ENCODE peak calls at places on chromosomes 1 and 21, in six cellular contexts. E, C, R, A, B and K are unnamed samples.

GRCh38 chr1:116763787-116764465 is 9.7 kb downstream of the CD2 start:
- DNase-seq in R (no peak), E (no peak), A (peak; percentile 4), C (no peak), B (peak; percentile 19), K (no peak)

GRCh38 chr21:46325073-46325912 is 1.3 kb downstream of the PCNT start:
- DNase-seq in E (peak; percentile 3), C (peak; percentile 12), B (peak; percentile 54), A (peak; percentile 85), R (no peak), K (no peak)

GRCh38 chr21:28193189-28193588 is 799.5 kb downstream of the LTN1 start:
- DNase-seq in A (no peak), C (no peak), B (no peak), R (no peak), E (no peak), K (no peak)

GRCh38 chr1:41169066-41169798 is 72.9 kb downstream of the SCMH1 start:
- DNase-seq in R (no peak), A (no peak), B (no peak), E (no peak), C (no peak), K (no peak)

GRCh38 chr1:188599313-188599712 is 1770.6 kb downstream of the PLA2G4A start:
- DNase-seq in E (no peak), R (no peak), C (no peak), B (no peak), A (no peak), K (no peak)

GRCh38 chr1:203172184-203173115 is 3.2 kb downstream of the MYBPH start:
- DNase-seq in B (peak; percentile 62), C (no peak), R (no peak), A (peak; percentile 40), E (no peak), K (no peak)

GRCh38 chr1:231226161-231226560 is 14.9 kb upstream of the GNPAT start:
- DNase-seq in B (no peak), C (no peak), R (no peak), E (no peak), A (no peak), K (no peak)

GRCh38 chr21:42537106-42537742 is 23.6 kb downstream of the SLC37A1 start:
- DNase-seq in R (no peak), A (peak; percentile 64), C (no peak), B (no peak), E (no peak), K (no peak)

GRCh38 chr1:192609110-192610079 is 26.6 kb upstream of the RGS13 start:
- DNase-seq in R (no peak), A (no peak), C (peak; percentile 11), B (no peak), E (peak; percentile 24), K (no peak)

GRCh38 chr1:63980706-63981407 is 207.0 kb downstream of the ROR1 start:
- DNase-seq in A (peak; percentile 46), R (no peak), B (no peak), C (no peak), E (no peak), K (no peak)

GRCh38 chr1:241611063-241611462 is 29.1 kb downstream of the CHML start:
- DNase-seq in R (no peak), B (peak; percentile 67), A (peak; percentile 77), E (no peak), C (no peak), K (no peak)

GRCh38 chr1:168636200-168636599 is 59.8 kb downstream of the XCL1 start:
- DNase-seq in B (no peak), E (no peak), R (no peak), C (no peak), A (peak; percentile 31), K (no peak)

GRCh38 chr1:202968895-202969295 is 1.8 kb upstream of the CYB5R1 start:
- DNase-seq in C (no peak), E (no peak), A (peak; percentile 66), B (peak; percentile 69), R (no peak), K (no peak)

GRCh38 chr1:6000444-6001288 is 8.4 kb upstream of the NPHP4 start:
- DNase-seq in C (no peak), R (no peak), E (no peak), B (no peak), A (no peak), K (no peak)

GRCh38 chr1:154483941-154484803 is 17.8 kb upstream of the TDRD10 start:
- DNase-seq in C (no peak), R (no peak), B (peak; percentile 45), A (no peak), E (no peak), K (no peak)

GRCh38 chr1:1440941-1441888 is 5.7 kb downstream of the VWA1 start:
- DNase-seq in E (peak; percentile 34), A (no peak), B (peak; percentile 32), C (peak; percentile 38), R (no peak), K (no peak)

GRCh38 chr1:1629430-1630190 is 2.4 kb upstream of the MMP23B start:
- DNase-seq in E (peak; percentile 77), R (no peak), A (no peak), C (peak; percentile 61), B (no peak), K (no peak)

GRCh38 chr1:212353181-212353580 is 61.5 kb downstream of the PACC1 start:
- DNase-seq in A (no peak), B (peak; percentile 13), C (no peak), E (no peak), R (no peak), K (no peak)